ENCODE peak calls at places on chromosomes 16 and 17, in seven cellular contexts. Q, S, O, B, G, V and F are unnamed samples.

GRCh38 chr16:49757744-49758069 is 98.2 kb downstream of the ZNF423 start:
- DNase-seq in Q (no peak), S (no peak), O (no peak), B (no peak), G (no peak), V (no peak), F (no peak)

GRCh38 chr17:64385187-64386083 is 5.2 kb downstream of the PECAM1 start:
- DNase-seq in Q (no peak), S (no peak), O (peak), B (peak), G (peak), V (peak), F (no peak)

GRCh38 chr16:27321013-27321960 is 7.5 kb downstream of the IL4R start:
- DNase-seq in Q (no peak), S (no peak), O (no peak), B (no peak), G (no peak), V (no peak), F (no peak)

GRCh38 chr17:78358538-78359215 is 1.2 kb downstream of the SOCS3 start:
- DNase-seq in Q (peak), S (no peak), O (no peak), B (no peak), G (no peak), V (no peak), F (no peak)

GRCh38 chr17:80698297-80698696 is 153.7 kb downstream of the RPTOR start:
- DNase-seq in Q (no peak), S (no peak), O (no peak), B (no peak), G (no peak), V (no peak), F (no peak)

GRCh38 chr16:17305694-17306093 is 165.1 kb downstream of the XYLT1 start:
- DNase-seq in Q (no peak), S (no peak), O (no peak), B (no peak), G (no peak), V (peak), F (no peak)

GRCh38 chr17:35298639-35299038 is 55.8 kb downstream of the SLFN5 start:
- DNase-seq in Q (no peak), S (no peak), O (no peak), B (no peak), G (no peak), V (no peak), F (no peak)

GRCh38 chr17:42475121-42475520 is 16.4 kb downstream of the ATP6V0A1 start:
- DNase-seq in Q (no peak), S (no peak), O (no peak), B (no peak), G (no peak), V (no peak), F (no peak)

GRCh38 chr17:73555199-73555810 is 88.9 kb downstream of the SDK2 start:
- DNase-seq in Q (no peak), S (no peak), O (no peak), B (no peak), G (no peak), V (no peak), F (no peak)

GRCh38 chr17:50533720-50534148 is 1.2 kb downstream of the EPN3 start:
- DNase-seq in Q (peak), S (peak), O (no peak), B (no peak), G (no peak), V (no peak), F (no peak)

GRCh38 chr16:85267414-85267945 is 155.2 kb upstream of the CIBAR2 start:
- DNase-seq in Q (no peak), S (no peak), O (no peak), B (no peak), G (no peak), V (no peak), F (no peak)

GRCh38 chr17:51347851-51348584 is 87.7 kb downstream of the UTP18 start:
- DNase-seq in Q (no peak), S (no peak), O (no peak), B (no peak), G (no peak), V (no peak), F (no peak)

GRCh38 chr16:50228364-50228868 is 37.9 kb upstream of the ADCY7 start:
- DNase-seq in Q (no peak), S (no peak), O (peak), B (no peak), G (no peak), V (no peak), F (no peak)

GRCh38 chr17:44012874-44013273 is 1.9 kb downstream of the TMEM101 start:
- DNase-seq in Q (no peak), S (no peak), O (no peak), B (no peak), G (no peak), V (no peak), F (no peak)

GRCh38 chr16:25553711-25554436 is 137.9 kb upstream of the HS3ST4 start:
- DNase-seq in Q (no peak), S (no peak), O (peak), B (no peak), G (no peak), V (no peak), F (no peak)

GRCh38 chr16:5653789-5654188 is 556.2 kb upstream of the EEF2KMT start:
- DNase-seq in Q (no peak), S (no peak), O (no peak), B (no peak), G (no peak), V (no peak), F (no peak)

GRCh38 chr17:3801043-3801746 is at the start of gene ITGAE:
- DNase-seq in Q (no peak), S (no peak), O (no peak), B (no peak), G (no peak), V (no peak), F (no peak)

GRCh38 chr16:28063611-28064061 is at the start of gene GSG1L:
- DNase-seq in Q (peak), S (no peak), O (no peak), B (no peak), G (no peak), V (no peak), F (peak)

GRCh38 chr17:8797621-8798175 is 1.5 kb downstream of the MFSD6L start:
- DNase-seq in Q (no peak), S (peak), O (no peak), B (no peak), G (no peak), V (no peak), F (no peak)

GRCh38 chr17:8798176-8799000 is 777 bp downstream of the MFSD6L start:
- DNase-seq in Q (no peak), S (no peak), O (no peak), B (no peak), G (no peak), V (no peak), F (no peak)

GRCh38 chr17:8799851-8800212 is 667 bp upstream of the MFSD6L start:
- DNase-seq in Q (no peak), S (no peak), O (no peak), B (no peak), G (no peak), V (no peak), F (no peak)

GRCh38 chr17:8800656-8801055 is 1.5 kb upstream of the MFSD6L start:
- DNase-seq in Q (no peak), S (peak), O (no peak), B (no peak), G (no peak), V (no peak), F (no peak)

GRCh38 chr17:8799001-8799850 is at the start of gene MFSD6L:
- DNase-seq in Q (no peak), S (peak), O (no peak), B (no peak), G (no peak), V (no peak), F (peak)
- TF ChIP-seq JUND in Q (no peak), S (no peak), O (no peak), B (no peak), G (no peak), V (no peak), F (no peak)

DNA sequence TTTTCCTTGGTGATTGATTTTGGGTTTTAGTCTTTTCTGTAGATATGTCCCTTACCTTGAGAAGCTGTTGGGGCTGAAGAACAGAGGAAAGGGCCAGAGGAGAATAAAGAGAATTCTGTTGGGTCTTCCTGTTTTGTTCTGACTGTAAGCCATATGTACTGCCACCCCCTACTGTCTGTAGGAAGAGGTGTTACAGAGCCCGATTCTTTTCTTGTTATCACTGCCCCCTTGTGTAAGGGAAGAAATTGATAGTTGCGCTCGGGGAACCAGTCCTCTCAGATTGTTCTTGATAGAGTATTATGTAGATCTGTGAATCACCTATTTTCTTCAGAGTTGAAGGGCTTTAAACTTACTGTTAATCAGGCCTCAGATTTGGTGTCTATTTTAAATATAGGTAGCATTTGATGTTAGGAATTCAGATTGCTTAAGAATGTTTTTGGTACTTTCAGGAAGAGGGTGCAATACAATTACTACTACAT is 2.4 kb downstream of the TANC2 start:
- DNase-seq in Q (peak), S (no peak), O (peak), B (peak), G (peak), V (peak), F (peak)
- TF ChIP-seq JUND in Q (peak), S (no peak), O (peak), B (no peak), G (no peak), V (no peak), F (no peak)

GRCh38 chr17:337453-337852 is 15.2 kb downstream of the RPH3AL start:
- DNase-seq in Q (no peak), S (no peak), O (no peak), B (no peak), G (no peak), V (no peak), F (no peak)
- TF ChIP-seq JUND in Q (no peak), S (no peak), O (no peak), B (no peak), G (no peak), V (no peak), F (no peak)

GRCh38 chr16:87233928-87234327 is 83.3 kb downstream of the C16orf95 start:
- DNase-seq in Q (no peak), S (no peak), O (peak), B (peak), G (no peak), V (no peak), F (peak)
- TF ChIP-seq JUND in Q (no peak), S (no peak), O (no peak), B (no peak), G (no peak), V (no peak), F (no peak)

GRCh38 chr16:11423315-11424117 is 78.3 kb downstream of the RMI2 start:
- DNase-seq in Q (no peak), S (no peak), O (no peak), B (no peak), G (no peak), V (peak), F (no peak)

GRCh38 chr16:11418506-11418905 is 73.2 kb downstream of the RMI2 start:
- DNase-seq in Q (no peak), S (no peak), O (no peak), B (no peak), G (no peak), V (no peak), F (no peak)

GRCh38 chr16:11424118-11424460 is 78.8 kb downstream of the RMI2 start:
- DNase-seq in Q (no peak), S (no peak), O (no peak), B (no peak), G (no peak), V (no peak), F (no peak)

GRCh38 chr16:11422381-11423314 is 77.4 kb downstream of the RMI2 start:
- DNase-seq in Q (no peak), S (no peak), O (no peak), B (no peak), G (no peak), V (no peak), F (no peak)

GRCh38 chr16:11420895-11421294 is 75.6 kb downstream of the RMI2 start:
- DNase-seq in Q (no peak), S (no peak), O (no peak), B (no peak), G (no peak), V (no peak), F (no peak)
- TF ChIP-seq JUND in Q (no peak), S (no peak), O (no peak), B (no peak), G (no peak), V (no peak), F (no peak)

GRCh38 chr16:69286941-69287713 is 24.0 kb upstream of the VPS4A start:
- DNase-seq in Q (peak), S (no peak), O (peak), B (peak), G (peak), V (peak), F (peak)
- TF ChIP-seq JUND in Q (no peak), S (no peak), O (no peak), B (no peak), G (no peak), V (no peak), F (no peak)

GRCh38 chr17:58315281-58315711 is 13.3 kb downstream of the TSPOAP1 start:
- DNase-seq in Q (peak), S (peak), O (no peak), B (no peak), G (no peak), V (no peak), F (no peak)

GRCh38 chr17:58315750-58316149 is 12.8 kb downstream of the TSPOAP1 start:
- DNase-seq in Q (no peak), S (no peak), O (no peak), B (no peak), G (no peak), V (no peak), F (no peak)

GRCh38 chr17:58314706-58315015 is 13.9 kb downstream of the TSPOAP1 start:
- DNase-seq in Q (peak), S (peak), O (no peak), B (no peak), G (no peak), V (no peak), F (no peak)

GRCh38 chr17:58312824-58313223 is 15.8 kb downstream of the TSPOAP1 start:
- DNase-seq in Q (peak), S (no peak), O (no peak), B (no peak), G (no peak), V (no peak), F (no peak)

DNA sequence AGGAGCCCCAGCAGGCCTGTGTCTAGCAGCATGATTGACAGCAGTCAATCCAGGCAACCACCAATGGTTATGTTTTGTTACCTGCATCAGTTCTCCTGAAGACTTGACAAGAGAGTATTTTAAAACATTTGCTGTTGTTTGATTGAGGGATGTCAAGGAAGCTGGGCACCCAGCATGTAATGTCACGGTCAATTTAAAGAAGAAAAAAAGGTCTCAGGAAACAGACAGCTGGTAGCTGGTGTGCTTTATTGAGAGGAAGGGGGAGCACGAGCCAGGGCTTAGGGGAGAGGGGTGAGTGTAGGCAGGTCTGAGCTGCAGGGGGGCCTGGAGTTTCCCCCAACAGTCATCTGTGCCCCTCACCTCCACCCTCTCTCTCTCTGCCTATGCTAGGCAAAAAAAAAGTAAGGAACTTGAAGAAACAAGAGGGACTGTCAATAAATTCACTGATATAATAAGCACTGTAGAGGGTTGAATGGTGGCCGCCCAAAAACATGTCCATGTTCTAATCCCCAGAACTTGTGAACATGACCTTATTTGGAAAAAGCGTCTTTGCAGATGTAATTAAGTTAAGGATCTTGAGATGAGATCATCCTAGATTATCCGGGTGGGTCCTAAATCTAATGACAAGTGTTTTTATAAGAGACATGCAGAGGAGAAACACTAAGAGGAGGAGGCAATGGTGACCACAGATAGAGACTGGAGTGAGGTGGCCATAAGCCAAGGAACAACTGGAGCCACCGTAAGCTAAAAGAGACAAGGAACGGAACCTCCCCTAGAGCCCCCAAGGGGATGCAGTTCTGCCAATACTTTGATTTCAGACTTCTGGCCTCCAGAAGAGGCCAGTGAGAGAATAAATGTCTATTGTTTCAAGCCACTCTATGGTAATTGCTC is 14.5 kb downstream of the TSPOAP1 start:
- DNase-seq in Q (peak), S (peak), O (no peak), B (no peak), G (no peak), V (no peak), F (no peak)
- TF ChIP-seq JUND in Q (no peak), S (no peak), O (no peak), B (no peak), G (no peak), V (no peak), F (no peak)

DNA sequence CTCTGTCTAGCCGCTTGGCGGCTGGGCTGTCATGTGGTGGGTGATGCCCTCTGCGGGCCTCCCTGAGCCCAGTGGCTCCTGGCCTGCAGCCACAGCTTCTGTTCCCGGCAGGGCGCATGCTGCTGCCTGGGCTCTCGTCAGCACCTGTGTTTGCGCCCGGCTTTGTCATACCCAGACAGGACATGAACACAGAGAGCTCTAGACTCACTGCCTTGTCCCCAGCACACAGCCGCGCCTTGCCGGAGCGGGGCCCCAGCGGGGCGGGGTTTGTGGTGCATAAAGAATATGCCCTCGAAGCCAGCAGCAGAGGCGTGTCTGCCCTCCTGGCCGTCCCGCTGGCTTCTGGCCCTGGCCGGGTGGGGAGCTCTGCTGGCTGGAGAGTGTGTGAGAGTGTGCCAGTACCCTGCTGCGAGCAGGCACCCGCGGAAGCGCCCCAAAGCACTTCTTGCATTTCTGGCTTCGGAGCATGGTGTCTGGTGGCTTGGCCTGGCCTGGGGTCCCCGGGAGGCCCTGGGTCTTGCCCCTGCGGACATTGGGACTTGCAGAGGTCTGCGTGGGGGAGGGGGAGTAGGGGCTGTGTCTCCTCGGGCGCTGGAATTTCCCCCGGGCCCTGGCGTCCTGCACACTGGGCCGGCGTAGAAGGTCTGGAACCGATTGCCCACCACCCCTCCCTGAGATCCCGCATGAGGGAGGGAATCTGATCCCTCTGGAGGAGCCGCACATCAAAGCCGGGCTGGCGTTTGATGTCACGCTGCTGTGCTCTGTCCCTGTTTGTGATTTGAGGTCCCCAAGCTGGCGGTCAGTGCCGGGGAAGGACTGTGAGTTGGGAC is 14.5 kb downstream of the ASPSCR1 start:
- DNase-seq in Q (peak), S (no peak), O (no peak), B (peak), G (no peak), V (no peak), F (no peak)
- TF ChIP-seq JUND in Q (no peak), S (no peak), O (no peak), B (no peak), G (no peak), V (no peak), F (no peak)